ENCODE peak calls at places on chromosomes 7 and 10, in six cellular contexts. One of them, this sample, is unnamed.

GRCh38 chr7:22441157-22441556 is 58.8 kb downstream of the STEAP1B start:
- DNase-seq in A549: no peak
- DNase-seq in HCT116: no peak
- DNase-seq in fibroblast of lung: no peak
- DNase-seq in HepG2: no peak
- DNase-seq in mucosa of descending colon: no peak
- DNase-seq in this sample: no peak

GRCh38 chr10:110005716-110006115 is 2.1 kb upstream of the ADD3 start:
- DNase-seq in A549: no peak
- DNase-seq in HCT116: no peak
- DNase-seq in fibroblast of lung: peak; percentile 74
- DNase-seq in HepG2: peak; percentile 35
- DNase-seq in mucosa of descending colon: peak; percentile 52
- DNase-seq in this sample: peak; percentile 68

GRCh38 chr7:43954524-43955228 is 28.4 kb downstream of the UBE2D4 start:
- DNase-seq in A549: peak; percentile 53
- DNase-seq in HCT116: peak; percentile 34
- DNase-seq in fibroblast of lung: peak; percentile 58
- DNase-seq in HepG2: peak; percentile 61
- DNase-seq in mucosa of descending colon: peak; percentile 53
- DNase-seq in this sample: peak; percentile 68

GRCh38 chr7:157267516-157267915 is 69.3 kb upstream of the DNAJB6 start:
- DNase-seq in A549: no peak
- DNase-seq in HCT116: no peak
- DNase-seq in fibroblast of lung: no peak
- DNase-seq in HepG2: no peak
- DNase-seq in mucosa of descending colon: no peak
- DNase-seq in this sample: no peak

GRCh38 chr10:86652361-86653202 is 1.8 kb upstream of the OPN4 start:
- DNase-seq in A549: no peak
- DNase-seq in HCT116: no peak
- DNase-seq in fibroblast of lung: peak; percentile 23
- DNase-seq in HepG2: no peak
- DNase-seq in mucosa of descending colon: no peak
- DNase-seq in this sample: no peak

GRCh38 chr10:3943695-3944257 is 158.8 kb upstream of the KLF6 start:
- DNase-seq in A549: no peak
- DNase-seq in HCT116: no peak
- DNase-seq in fibroblast of lung: no peak
- DNase-seq in HepG2: no peak
- DNase-seq in mucosa of descending colon: no peak
- DNase-seq in this sample: no peak

GRCh38 chr10:69826094-69826493 is 24.4 kb downstream of the COL13A1 start:
- DNase-seq in A549: no peak
- DNase-seq in HCT116: no peak
- DNase-seq in fibroblast of lung: no peak
- DNase-seq in HepG2: no peak
- DNase-seq in mucosa of descending colon: no peak
- DNase-seq in this sample: no peak

GRCh38 chr7:96998765-96999164 is 6.6 kb upstream of the DLX6 start:
- DNase-seq in A549: no peak
- DNase-seq in HCT116: no peak
- DNase-seq in fibroblast of lung: no peak
- DNase-seq in HepG2: no peak
- DNase-seq in mucosa of descending colon: no peak
- DNase-seq in this sample: no peak

GRCh38 chr7:98234429-98235147 is 17.4 kb downstream of the TECPR1 start:
- DNase-seq in A549: no peak
- DNase-seq in HCT116: no peak
- DNase-seq in fibroblast of lung: no peak
- DNase-seq in HepG2: no peak
- DNase-seq in mucosa of descending colon: no peak
- DNase-seq in this sample: peak; percentile 21

GRCh38 chr10:111996103-111996502 is 187.5 kb downstream of the GPAM start:
- DNase-seq in A549: no peak
- DNase-seq in HCT116: no peak
- DNase-seq in fibroblast of lung: no peak
- DNase-seq in HepG2: no peak
- DNase-seq in mucosa of descending colon: no peak
- DNase-seq in this sample: no peak

GRCh38 chr7:1638113-1638726 is 31.9 kb upstream of the ELFN1 start:
- DNase-seq in A549: no peak
- DNase-seq in HCT116: no peak
- DNase-seq in fibroblast of lung: no peak
- DNase-seq in HepG2: no peak
- DNase-seq in mucosa of descending colon: no peak
- DNase-seq in this sample: no peak

GRCh38 chr7:95180-95862 is 97.0 kb upstream of the FAM20C start:
- DNase-seq in A549: no peak
- DNase-seq in HCT116: no peak
- DNase-seq in fibroblast of lung: peak; percentile 93
- DNase-seq in HepG2: no peak
- DNase-seq in mucosa of descending colon: no peak
- DNase-seq in this sample: no peak

GRCh38 chr7:108171164-108171563 is 41.0 kb upstream of the LAMB4 start:
- DNase-seq in A549: no peak
- DNase-seq in HCT116: no peak
- DNase-seq in fibroblast of lung: no peak
- DNase-seq in HepG2: no peak
- DNase-seq in mucosa of descending colon: no peak
- DNase-seq in this sample: no peak

GRCh38 chr10:65348637-65349036 is 1577.2 kb upstream of the LRRTM3 start:
- DNase-seq in A549: no peak
- DNase-seq in HCT116: no peak
- DNase-seq in fibroblast of lung: no peak
- DNase-seq in HepG2: no peak
- DNase-seq in mucosa of descending colon: no peak
- DNase-seq in this sample: no peak

GRCh38 chr7:48637382-48637781 is 287.0 kb upstream of the CDC14C start:
- DNase-seq in A549: no peak
- DNase-seq in HCT116: no peak
- DNase-seq in fibroblast of lung: peak; percentile 37
- DNase-seq in HepG2: no peak
- DNase-seq in mucosa of descending colon: no peak
- DNase-seq in this sample: no peak

GRCh38 chr10:32379314-32379949 is 32.5 kb upstream of the EPC1 start:
- DNase-seq in A549: no peak
- DNase-seq in HCT116: peak; percentile 62
- DNase-seq in fibroblast of lung: peak; percentile 81
- DNase-seq in HepG2: peak; percentile 43
- DNase-seq in mucosa of descending colon: no peak
- DNase-seq in this sample: peak; percentile 55

GRCh38 chr7:135330088-135330487 is 96.5 kb downstream of the STRA8 start:
- DNase-seq in A549: no peak
- DNase-seq in HCT116: no peak
- DNase-seq in fibroblast of lung: no peak
- DNase-seq in HepG2: no peak
- DNase-seq in mucosa of descending colon: no peak
- DNase-seq in this sample: no peak

GRCh38 chr10:27369832-27370231 is 129.2 kb upstream of the ACBD5 start:
- DNase-seq in A549: peak; percentile 25
- DNase-seq in HCT116: no peak
- DNase-seq in fibroblast of lung: no peak
- DNase-seq in HepG2: no peak
- DNase-seq in mucosa of descending colon: no peak
- DNase-seq in this sample: no peak
- TF ChIP-seq CTCF in A549: peak; percentile 66
- TF ChIP-seq CTCF in HCT116: no peak
- TF ChIP-seq CTCF in fibroblast of lung: no peak
- TF ChIP-seq CTCF in HepG2: peak; percentile 25
- TF ChIP-seq CTCF in mucosa of descending colon: no peak
- TF ChIP-seq CTCF in this sample: peak; percentile 74

DNA sequence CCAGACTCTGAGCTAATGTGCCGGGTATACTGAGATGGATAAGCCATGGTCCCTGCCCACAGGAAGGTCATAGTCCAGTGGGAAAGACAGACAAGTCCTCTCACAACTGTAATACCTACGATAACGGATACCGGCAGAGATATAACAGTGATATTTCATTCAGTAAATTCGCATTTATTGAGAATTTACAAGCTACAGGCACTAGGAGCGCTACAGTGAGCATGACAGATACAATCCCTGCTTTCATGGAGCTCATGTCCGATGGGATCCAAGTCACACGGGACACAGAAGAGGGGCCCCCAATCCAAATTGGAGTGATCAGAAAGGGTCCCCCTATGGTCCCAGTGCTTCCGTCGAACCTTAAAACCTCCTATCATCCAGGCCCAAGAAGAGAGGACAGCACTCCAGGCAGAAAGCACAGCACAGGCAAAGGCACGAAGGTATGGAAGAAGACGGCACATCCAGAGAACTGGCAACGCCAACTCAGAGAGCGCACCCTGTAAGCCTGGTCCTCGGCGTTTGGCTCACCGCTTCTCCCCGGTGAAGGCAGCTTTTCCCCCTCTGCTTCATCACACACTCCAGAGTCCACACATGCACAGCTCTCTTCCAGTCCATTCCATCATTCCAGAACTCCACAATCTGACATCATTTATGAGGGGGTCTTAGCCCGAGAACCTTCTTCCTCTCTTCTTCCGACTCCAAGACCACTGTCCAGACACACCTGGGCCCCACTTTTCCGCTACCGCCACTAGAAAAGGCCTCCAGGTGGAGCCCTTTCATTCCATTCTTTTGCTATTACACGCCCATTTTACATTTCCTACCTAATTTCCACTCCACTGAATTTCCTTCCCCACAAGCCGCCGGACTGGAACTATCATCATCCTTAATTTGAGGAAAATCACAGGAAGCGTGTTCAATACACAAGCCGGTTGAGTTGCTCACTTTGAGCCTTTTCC is 47.8 kb upstream of the NKX2-3 start:
- DNase-seq in A549: peak; percentile 18
- DNase-seq in HCT116: no peak
- DNase-seq in fibroblast of lung: no peak
- DNase-seq in HepG2: peak; percentile 2
- DNase-seq in mucosa of descending colon: peak; percentile 23
- DNase-seq in this sample: no peak
- TF ChIP-seq CTCF in A549: peak; percentile 46
- TF ChIP-seq CTCF in HCT116: peak; percentile 84
- TF ChIP-seq CTCF in fibroblast of lung: no peak
- TF ChIP-seq CTCF in HepG2: no peak
- TF ChIP-seq CTCF in mucosa of descending colon: no peak
- TF ChIP-seq CTCF in this sample: peak; percentile 35

DNA sequence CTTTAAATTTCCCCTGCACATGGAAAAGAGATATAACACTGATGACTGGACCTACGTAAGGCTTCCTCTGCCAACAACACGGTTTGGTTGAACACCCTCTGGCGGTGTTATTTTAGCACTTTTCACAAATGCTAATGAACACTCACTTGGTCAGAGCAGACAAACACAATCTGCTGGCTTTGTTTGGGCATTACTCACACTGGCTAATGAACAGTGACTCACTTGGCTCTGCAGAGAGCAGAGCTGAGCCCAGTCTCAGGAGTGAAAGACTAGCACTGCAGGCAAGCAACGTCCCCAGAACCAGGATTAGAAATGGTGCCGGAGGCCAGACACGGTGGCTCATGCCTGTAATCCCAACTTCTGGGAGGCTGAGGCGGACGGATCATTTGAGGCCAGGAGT is 430.8 kb downstream of the PLXNA4 start:
- DNase-seq in A549: peak; percentile 80
- DNase-seq in HCT116: no peak
- DNase-seq in fibroblast of lung: peak; percentile 97
- DNase-seq in HepG2: no peak
- DNase-seq in mucosa of descending colon: peak; percentile 7
- DNase-seq in this sample: peak; percentile 85
- TF ChIP-seq CTCF in A549: peak; percentile 34
- TF ChIP-seq CTCF in HCT116: no peak
- TF ChIP-seq CTCF in fibroblast of lung: no peak
- TF ChIP-seq CTCF in HepG2: no peak
- TF ChIP-seq CTCF in mucosa of descending colon: no peak
- TF ChIP-seq CTCF in this sample: no peak

DNA sequence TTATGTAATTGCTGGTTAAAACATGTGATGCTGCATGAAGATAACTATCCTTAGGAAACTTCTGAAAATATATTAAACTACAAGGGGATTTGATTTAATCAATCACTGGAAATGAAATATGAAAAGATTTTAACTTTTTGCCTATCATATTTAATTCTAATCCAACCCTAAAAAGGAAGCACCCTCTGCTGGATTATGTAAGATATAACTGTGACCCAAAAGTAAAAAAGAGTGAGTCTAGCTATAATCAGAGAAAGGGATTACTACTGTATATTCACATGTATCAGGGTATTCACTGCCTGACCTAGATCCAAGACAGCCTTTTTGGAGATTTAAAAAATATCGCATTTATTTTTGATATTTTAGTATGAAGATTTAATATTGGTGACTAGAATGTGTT is 295.5 kb downstream of the MDFIC start:
- DNase-seq in A549: no peak
- DNase-seq in HCT116: no peak
- DNase-seq in fibroblast of lung: no peak
- DNase-seq in HepG2: no peak
- DNase-seq in mucosa of descending colon: no peak
- DNase-seq in this sample: no peak
- TF ChIP-seq CTCF in A549: no peak
- TF ChIP-seq CTCF in HCT116: peak; percentile 4
- TF ChIP-seq CTCF in fibroblast of lung: no peak
- TF ChIP-seq CTCF in HepG2: no peak
- TF ChIP-seq CTCF in mucosa of descending colon: no peak
- TF ChIP-seq CTCF in this sample: peak; percentile 69

GRCh38 chr10:48638158-48638557 is 33.3 kb upstream of the ARHGAP22 start:
- DNase-seq in A549: no peak
- DNase-seq in HCT116: no peak
- DNase-seq in fibroblast of lung: no peak
- DNase-seq in HepG2: no peak
- DNase-seq in mucosa of descending colon: no peak
- DNase-seq in this sample: no peak
- TF ChIP-seq CTCF in A549: no peak
- TF ChIP-seq CTCF in HCT116: no peak
- TF ChIP-seq CTCF in fibroblast of lung: no peak
- TF ChIP-seq CTCF in HepG2: no peak
- TF ChIP-seq CTCF in mucosa of descending colon: no peak
- TF ChIP-seq CTCF in this sample: no peak

DNA sequence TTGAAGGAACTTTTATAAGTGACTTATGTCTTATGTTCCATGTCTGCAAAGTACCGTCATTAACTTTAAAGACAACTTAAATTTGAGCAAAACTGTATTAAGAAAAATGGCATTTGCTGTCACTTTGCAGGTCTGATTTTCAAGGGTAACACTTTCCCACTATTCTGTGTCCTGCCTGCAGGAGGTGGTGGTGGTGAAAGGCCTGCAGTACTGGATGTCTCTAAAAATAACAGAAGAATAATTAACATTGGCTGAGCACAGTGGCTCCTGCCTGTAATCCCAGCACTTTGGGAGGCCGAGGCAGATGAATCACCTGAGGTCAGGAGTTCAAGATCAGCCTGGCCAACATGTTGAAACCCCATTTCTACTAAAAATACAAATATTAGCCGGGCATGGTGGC is 13.2 kb upstream of the PTER start:
- DNase-seq in A549: no peak
- DNase-seq in HCT116: no peak
- DNase-seq in fibroblast of lung: no peak
- DNase-seq in HepG2: no peak
- DNase-seq in mucosa of descending colon: no peak
- DNase-seq in this sample: no peak
- TF ChIP-seq CTCF in A549: no peak
- TF ChIP-seq CTCF in HCT116: peak; percentile 19
- TF ChIP-seq CTCF in fibroblast of lung: no peak
- TF ChIP-seq CTCF in HepG2: no peak
- TF ChIP-seq CTCF in mucosa of descending colon: no peak
- TF ChIP-seq CTCF in this sample: no peak